ENCODE peak calls at places on chromosomes 13 and 19, in nine cellular contexts. One of them, this sample, is unnamed.

GRCh38 chr13:78194904-78195639 is 276.4 kb upstream of the EDNRB start:
- DNase-seq in cardiac muscle cell: peak; percentile 0
- DNase-seq in HepG2: no peak
- DNase-seq in fibroblast of lung: peak; percentile 15
- DNase-seq in sigmoid colon: no peak
- DNase-seq in GM23248: peak; percentile 76
- DNase-seq in CD8-positive, alpha-beta T cell: no peak
- DNase-seq in PC-9: no peak
- DNase-seq in A549: no peak
- DNase-seq in this sample: no peak

GRCh38 chr19:33724021-33724722 is 72.5 kb upstream of the KCTD15 start:
- DNase-seq in fibroblast of lung: no peak
- DNase-seq in cardiac muscle cell: no peak
- DNase-seq in HepG2: no peak
- DNase-seq in CD8-positive, alpha-beta T cell: no peak
- DNase-seq in sigmoid colon: no peak
- DNase-seq in A549: no peak
- DNase-seq in GM23248: no peak
- DNase-seq in PC-9: no peak
- DNase-seq in this sample: no peak

GRCh38 chr13:111940892-111941291 is 126.1 kb upstream of the SOX1 start:
- DNase-seq in fibroblast of lung: no peak
- DNase-seq in A549: no peak
- DNase-seq in sigmoid colon: no peak
- DNase-seq in HepG2: no peak
- DNase-seq in cardiac muscle cell: no peak
- DNase-seq in PC-9: no peak
- DNase-seq in CD8-positive, alpha-beta T cell: no peak
- DNase-seq in GM23248: no peak
- DNase-seq in this sample: no peak

GRCh38 chr13:72504026-72504925 is 223.2 kb downstream of the MZT1 start:
- DNase-seq in CD8-positive, alpha-beta T cell: no peak
- DNase-seq in sigmoid colon: no peak
- DNase-seq in GM23248: no peak
- DNase-seq in HepG2: no peak
- DNase-seq in cardiac muscle cell: no peak
- DNase-seq in PC-9: no peak
- DNase-seq in A549: no peak
- DNase-seq in fibroblast of lung: peak; percentile 43
- DNase-seq in this sample: no peak

GRCh38 chr19:45691516-45692186 is at the start of gene SNRPD2:
- DNase-seq in A549: peak; percentile 97
- DNase-seq in CD8-positive, alpha-beta T cell: peak; percentile 94
- DNase-seq in fibroblast of lung: peak; percentile 95
- DNase-seq in cardiac muscle cell: peak; percentile 97
- DNase-seq in sigmoid colon: peak; percentile 97
- DNase-seq in PC-9: peak; percentile 89
- DNase-seq in HepG2: peak; percentile 91
- DNase-seq in GM23248: peak; percentile 98
- DNase-seq in this sample: peak; percentile 91

GRCh38 chr13:24215732-24216131 is 55.2 kb downstream of the SPATA13 start:
- DNase-seq in cardiac muscle cell: peak; percentile 75
- DNase-seq in HepG2: no peak
- DNase-seq in GM23248: peak; percentile 69
- DNase-seq in A549: no peak
- DNase-seq in PC-9: no peak
- DNase-seq in fibroblast of lung: peak; percentile 52
- DNase-seq in CD8-positive, alpha-beta T cell: no peak
- DNase-seq in sigmoid colon: no peak
- DNase-seq in this sample: peak; percentile 31

GRCh38 chr19:12715929-12716328 is 7.8 kb downstream of the TNPO2 start:
- DNase-seq in HepG2: no peak
- DNase-seq in CD8-positive, alpha-beta T cell: no peak
- DNase-seq in GM23248: no peak
- DNase-seq in PC-9: no peak
- DNase-seq in sigmoid colon: no peak
- DNase-seq in fibroblast of lung: no peak
- DNase-seq in A549: no peak
- DNase-seq in cardiac muscle cell: no peak
- DNase-seq in this sample: no peak

GRCh38 chr13:44093607-44094583 is 214.2 kb downstream of the LACC1 start:
- DNase-seq in PC-9: no peak
- DNase-seq in cardiac muscle cell: peak; percentile 6
- DNase-seq in sigmoid colon: no peak
- DNase-seq in GM23248: no peak
- DNase-seq in HepG2: no peak
- DNase-seq in fibroblast of lung: peak; percentile 54
- DNase-seq in A549: no peak
- DNase-seq in CD8-positive, alpha-beta T cell: no peak
- DNase-seq in this sample: no peak

GRCh38 chr13:29566864-29567263 is 28.6 kb downstream of the SLC7A1 start:
- DNase-seq in fibroblast of lung: no peak
- DNase-seq in PC-9: no peak
- DNase-seq in CD8-positive, alpha-beta T cell: no peak
- DNase-seq in sigmoid colon: no peak
- DNase-seq in GM23248: no peak
- DNase-seq in HepG2: no peak
- DNase-seq in A549: no peak
- DNase-seq in cardiac muscle cell: no peak
- DNase-seq in this sample: no peak

GRCh38 chr13:68736961-68737360 is 1370.7 kb upstream of the ATXN8OS start:
- DNase-seq in A549: no peak
- DNase-seq in GM23248: no peak
- DNase-seq in CD8-positive, alpha-beta T cell: no peak
- DNase-seq in HepG2: no peak
- DNase-seq in PC-9: no peak
- DNase-seq in sigmoid colon: no peak
- DNase-seq in cardiac muscle cell: no peak
- DNase-seq in fibroblast of lung: no peak
- DNase-seq in this sample: no peak

GRCh38 chr13:97122381-97122996 is 99.6 kb upstream of the MBNL2 start:
- DNase-seq in A549: no peak
- DNase-seq in PC-9: peak; percentile 96
- DNase-seq in GM23248: peak; percentile 87
- DNase-seq in HepG2: no peak
- DNase-seq in cardiac muscle cell: peak; percentile 78
- DNase-seq in fibroblast of lung: peak; percentile 66
- DNase-seq in sigmoid colon: no peak
- DNase-seq in CD8-positive, alpha-beta T cell: no peak
- DNase-seq in this sample: no peak

GRCh38 chr13:104571161-104571889 is 1505.1 kb upstream of the SLC10A2 start:
- DNase-seq in HepG2: peak; percentile 16
- DNase-seq in sigmoid colon: peak; percentile 79
- DNase-seq in CD8-positive, alpha-beta T cell: no peak
- DNase-seq in GM23248: peak; percentile 57
- DNase-seq in PC-9: peak; percentile 75
- DNase-seq in cardiac muscle cell: peak; percentile 90
- DNase-seq in fibroblast of lung: peak; percentile 88
- DNase-seq in A549: peak; percentile 5
- DNase-seq in this sample: no peak

GRCh38 chr13:59425211-59425721 is 738.5 kb downstream of the DIAPH3 start:
- DNase-seq in fibroblast of lung: peak; percentile 87
- DNase-seq in cardiac muscle cell: peak; percentile 64
- DNase-seq in sigmoid colon: no peak
- DNase-seq in PC-9: no peak
- DNase-seq in HepG2: no peak
- DNase-seq in A549: no peak
- DNase-seq in GM23248: peak; percentile 43
- DNase-seq in CD8-positive, alpha-beta T cell: no peak
- DNase-seq in this sample: no peak

GRCh38 chr13:40127476-40127875 is 472.0 kb downstream of the COG6 start:
- DNase-seq in sigmoid colon: no peak
- DNase-seq in CD8-positive, alpha-beta T cell: no peak
- DNase-seq in A549: no peak
- DNase-seq in fibroblast of lung: no peak
- DNase-seq in GM23248: no peak
- DNase-seq in HepG2: no peak
- DNase-seq in PC-9: no peak
- DNase-seq in cardiac muscle cell: no peak
- DNase-seq in this sample: no peak

DNA sequence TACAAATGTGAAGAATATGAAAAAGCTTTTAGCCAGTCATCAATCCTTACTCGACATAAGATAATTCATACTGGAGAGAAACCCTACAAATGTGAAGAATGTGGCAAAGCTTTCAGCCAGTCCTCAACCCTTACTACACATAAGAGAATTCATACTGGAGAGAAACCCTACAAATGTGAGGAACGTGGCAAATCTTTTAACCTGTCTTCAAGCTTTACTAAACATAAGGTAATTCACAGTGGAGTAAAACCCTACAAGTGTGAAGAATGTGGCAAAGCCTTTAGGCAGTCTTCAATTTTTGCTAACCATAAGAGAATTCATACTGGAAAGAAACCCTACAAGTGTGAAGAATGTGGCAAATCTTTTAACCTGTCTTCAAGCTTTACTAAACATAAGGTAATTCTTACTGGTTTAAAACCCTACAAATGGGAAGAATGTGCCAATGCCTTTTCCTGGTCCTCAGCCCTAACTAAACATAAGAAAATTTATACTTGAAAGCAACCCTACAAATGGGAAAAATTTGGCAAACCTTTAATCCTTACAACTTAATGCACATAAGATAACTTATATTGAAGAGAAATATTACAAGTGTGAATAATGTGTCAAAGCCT is 74.1 kb upstream of the ZNF681 start:
- DNase-seq in A549: no peak
- DNase-seq in PC-9: no peak
- DNase-seq in HepG2: no peak
- DNase-seq in CD8-positive, alpha-beta T cell: no peak
- DNase-seq in fibroblast of lung: no peak
- DNase-seq in sigmoid colon: no peak
- DNase-seq in GM23248: no peak
- DNase-seq in cardiac muscle cell: no peak
- DNase-seq in this sample: no peak
- H3K9me3 ChIP-seq in A549: peaks cover 40% of the 10 kb centered on the region
- H3K9me3 ChIP-seq in PC-9: peaks cover 76% of the 10 kb centered on the region
- H3K9me3 ChIP-seq in HepG2: peaks cover 67% of the 10 kb centered on the region
- H3K9me3 ChIP-seq in CD8-positive, alpha-beta T cell: peaks cover 27% of the 10 kb centered on the region
- H3K9me3 ChIP-seq in fibroblast of lung: no peaks in the 10 kb centered on the region
- H3K9me3 ChIP-seq in sigmoid colon: peaks cover 22% of the 10 kb centered on the region
- H3K9me3 ChIP-seq in GM23248: peaks cover 9% of the 10 kb centered on the region
- H3K9me3 ChIP-seq in cardiac muscle cell: no peaks in the 10 kb centered on the region
- H3K9me3 ChIP-seq in this sample: peaks cover 99% of the 10 kb centered on the region

GRCh38 chr19:28505933-28506332 is 707.0 kb downstream of the UQCRFS1 start:
- DNase-seq in CD8-positive, alpha-beta T cell: no peak
- DNase-seq in HepG2: no peak
- DNase-seq in A549: no peak
- DNase-seq in cardiac muscle cell: no peak
- DNase-seq in sigmoid colon: no peak
- DNase-seq in fibroblast of lung: no peak
- DNase-seq in PC-9: no peak
- DNase-seq in GM23248: no peak
- DNase-seq in this sample: no peak

GRCh38 chr19:28504727-28505126 is 708.2 kb downstream of the UQCRFS1 start:
- DNase-seq in A549: no peak
- DNase-seq in GM23248: no peak
- DNase-seq in PC-9: no peak
- DNase-seq in fibroblast of lung: no peak
- DNase-seq in cardiac muscle cell: no peak
- DNase-seq in sigmoid colon: peak; percentile 40
- DNase-seq in CD8-positive, alpha-beta T cell: no peak
- DNase-seq in HepG2: no peak
- DNase-seq in this sample: no peak

GRCh38 chr19:28502879-28503734 is 709.8 kb downstream of the UQCRFS1 start:
- DNase-seq in sigmoid colon: no peak
- DNase-seq in fibroblast of lung: no peak
- DNase-seq in cardiac muscle cell: no peak
- DNase-seq in CD8-positive, alpha-beta T cell: no peak
- DNase-seq in GM23248: no peak
- DNase-seq in HepG2: no peak
- DNase-seq in PC-9: no peak
- DNase-seq in A549: no peak
- DNase-seq in this sample: no peak

GRCh38 chr19:28505134-28505533 is 707.8 kb downstream of the UQCRFS1 start:
- DNase-seq in CD8-positive, alpha-beta T cell: no peak
- DNase-seq in HepG2: no peak
- DNase-seq in PC-9: no peak
- DNase-seq in fibroblast of lung: no peak
- DNase-seq in sigmoid colon: peak; percentile 52
- DNase-seq in cardiac muscle cell: no peak
- DNase-seq in A549: no peak
- DNase-seq in GM23248: no peak
- DNase-seq in this sample: no peak

DNA sequence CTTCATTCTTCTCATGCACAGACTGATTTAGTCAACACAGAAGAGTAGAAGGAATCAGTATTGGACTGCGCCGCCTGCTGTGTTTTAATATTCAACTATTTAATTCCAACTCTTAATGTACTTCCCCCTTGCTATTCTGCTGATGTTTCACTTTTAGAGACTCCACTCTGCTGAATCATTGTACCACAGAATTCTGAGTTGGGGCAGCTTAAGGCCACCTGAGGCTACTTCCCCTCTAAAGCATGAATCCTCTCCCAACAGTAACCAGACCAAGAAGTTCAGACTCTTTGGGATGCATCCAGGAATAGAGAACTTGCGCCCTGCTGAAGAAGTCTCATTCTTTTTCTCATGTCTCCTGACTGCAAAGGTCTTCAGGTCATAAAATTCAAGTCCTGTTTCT is 708.8 kb downstream of the UQCRFS1 start:
- DNase-seq in GM23248: no peak
- DNase-seq in sigmoid colon: peak; percentile 30
- DNase-seq in cardiac muscle cell: no peak
- DNase-seq in A549: no peak
- DNase-seq in CD8-positive, alpha-beta T cell: no peak
- DNase-seq in fibroblast of lung: no peak
- DNase-seq in HepG2: no peak
- DNase-seq in PC-9: no peak
- DNase-seq in this sample: no peak
- H3K27ac ChIP-seq in GM23248: no peak overlapping the region
- H3K27ac ChIP-seq in sigmoid colon: no peak overlapping the region
- H3K27ac ChIP-seq in cardiac muscle cell: no peak overlapping the region
- H3K27ac ChIP-seq in A549: no peak overlapping the region
- H3K27ac ChIP-seq in CD8-positive, alpha-beta T cell: no peak overlapping the region
- H3K27ac ChIP-seq in fibroblast of lung: no peak overlapping the region
- H3K27ac ChIP-seq in HepG2: no peak overlapping the region
- H3K27ac ChIP-seq in PC-9: no peak overlapping the region
- H3K27ac ChIP-seq in this sample: no peak overlapping the region

DNA sequence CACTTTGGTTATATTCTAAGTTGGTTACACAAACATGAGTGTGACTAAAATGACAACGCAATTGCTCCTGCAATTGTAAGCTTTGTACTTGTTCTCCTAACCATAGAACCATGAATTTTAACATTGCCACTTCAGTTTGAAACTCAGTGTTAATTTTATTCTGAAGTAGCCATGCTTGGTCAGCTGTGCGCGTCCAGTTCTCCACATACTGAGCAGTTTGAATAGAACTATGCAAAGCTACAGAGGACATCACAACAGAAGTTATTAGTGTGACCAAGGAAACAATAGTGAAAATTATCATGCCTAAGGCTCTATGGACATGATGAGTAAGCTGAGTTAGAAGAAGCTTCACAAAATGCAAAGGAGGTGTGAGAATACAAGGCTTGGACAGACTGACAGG is 19.6 kb upstream of the ZNF100 start:
- DNase-seq in PC-9: no peak
- DNase-seq in fibroblast of lung: no peak
- DNase-seq in HepG2: no peak
- DNase-seq in cardiac muscle cell: no peak
- DNase-seq in CD8-positive, alpha-beta T cell: no peak
- DNase-seq in sigmoid colon: no peak
- DNase-seq in A549: no peak
- DNase-seq in GM23248: no peak
- DNase-seq in this sample: no peak
- H3K9me3 ChIP-seq in PC-9: peaks cover 14% of the 10 kb centered on the region
- H3K9me3 ChIP-seq in fibroblast of lung: no peaks in the 10 kb centered on the region
- H3K9me3 ChIP-seq in HepG2: peaks cover 66% of the 10 kb centered on the region
- H3K9me3 ChIP-seq in cardiac muscle cell: no peaks in the 10 kb centered on the region
- H3K9me3 ChIP-seq in CD8-positive, alpha-beta T cell: no peaks in the 10 kb centered on the region
- H3K9me3 ChIP-seq in sigmoid colon: no peaks in the 10 kb centered on the region
- H3K9me3 ChIP-seq in A549: no peaks in the 10 kb centered on the region
- H3K9me3 ChIP-seq in GM23248: no peaks in the 10 kb centered on the region
- H3K9me3 ChIP-seq in this sample: peaks cover 9% of the 10 kb centered on the region

GRCh38 chr13:113927661-113928581 is 46.0 kb downstream of the C13orf46 start:
- DNase-seq in sigmoid colon: peak; percentile 85
- DNase-seq in GM23248: peak; percentile 98
- DNase-seq in A549: no peak
- DNase-seq in cardiac muscle cell: peak; percentile 97
- DNase-seq in fibroblast of lung: peak; percentile 97
- DNase-seq in HepG2: no peak
- DNase-seq in CD8-positive, alpha-beta T cell: no peak
- DNase-seq in PC-9: peak; percentile 66
- DNase-seq in this sample: peak; percentile 53
- H3K27ac ChIP-seq in sigmoid colon: peak overlapping the region; percentile 56
- H3K27ac ChIP-seq in GM23248: peak overlapping the region; percentile 85
- H3K27ac ChIP-seq in A549: no peak overlapping the region
- H3K27ac ChIP-seq in cardiac muscle cell: no peak overlapping the region
- H3K27ac ChIP-seq in fibroblast of lung: peak overlapping the region; percentile 89
- H3K27ac ChIP-seq in HepG2: no peak overlapping the region
- H3K27ac ChIP-seq in CD8-positive, alpha-beta T cell: no peak overlapping the region
- H3K27ac ChIP-seq in PC-9: no peak overlapping the region
- H3K27ac ChIP-seq in this sample: peak overlapping the region; percentile 85